ENCODE peak calls at places on chromosomes 1 and 21, in seven cellular contexts. B is astrocyte, U is breast epithelium, J is heart right ventricle, T is GM23248, R is fibroblast of lung, P is neural progenitor cell. K is an unnamed sample. For H3K4me1, the result is how much of the 10 kb centered on the place peaks cover.

GRCh38 chr1:20114021-20114648 is 5.2 kb downstream of the PLA2G2D start:
- DNase-seq in T (no peak), U (no peak), R (no peak), J (no peak), B (no peak), P (no peak), K (no peak)

GRCh38 chr1:7207875-7208646 is 422.8 kb downstream of the CAMTA1 start:
- DNase-seq in P (peak), J (peak), T (peak), U (no peak), R (peak), B (peak), K (no peak)

GRCh38 chr1:238177960-238178359 is 287.2 kb upstream of the ZP4 start:
- DNase-seq in P (peak), R (no peak), U (no peak), T (no peak), J (no peak), B (peak), K (no peak)

GRCh38 chr1:67645495-67646144 is 39.4 kb upstream of the GADD45A start:
- DNase-seq in U (peak), T (peak), B (no peak), P (peak), R (peak), J (peak), K (peak)

GRCh38 chr1:227854189-227854588 is 38.7 kb downstream of the PRSS38 start:
- DNase-seq in J (no peak), B (no peak), P (no peak), R (no peak), U (no peak), T (no peak), K (no peak)

GRCh38 chr1:202575906-202576653 is 134.2 kb downstream of the SYT2 start:
- DNase-seq in B (peak), P (peak), U (no peak), R (no peak), J (no peak), T (peak), K (no peak)

GRCh38 chr1:159953866-159954515 is at the start of gene SLAMF9:
- DNase-seq in T (peak), P (no peak), R (peak), U (no peak), B (peak), J (no peak), K (no peak)

GRCh38 chr1:213060836-213061235 is 9.8 kb downstream of the RPS6KC1 start:
- DNase-seq in B (no peak), J (no peak), U (no peak), T (no peak), R (no peak), P (no peak), K (no peak)

DNA sequence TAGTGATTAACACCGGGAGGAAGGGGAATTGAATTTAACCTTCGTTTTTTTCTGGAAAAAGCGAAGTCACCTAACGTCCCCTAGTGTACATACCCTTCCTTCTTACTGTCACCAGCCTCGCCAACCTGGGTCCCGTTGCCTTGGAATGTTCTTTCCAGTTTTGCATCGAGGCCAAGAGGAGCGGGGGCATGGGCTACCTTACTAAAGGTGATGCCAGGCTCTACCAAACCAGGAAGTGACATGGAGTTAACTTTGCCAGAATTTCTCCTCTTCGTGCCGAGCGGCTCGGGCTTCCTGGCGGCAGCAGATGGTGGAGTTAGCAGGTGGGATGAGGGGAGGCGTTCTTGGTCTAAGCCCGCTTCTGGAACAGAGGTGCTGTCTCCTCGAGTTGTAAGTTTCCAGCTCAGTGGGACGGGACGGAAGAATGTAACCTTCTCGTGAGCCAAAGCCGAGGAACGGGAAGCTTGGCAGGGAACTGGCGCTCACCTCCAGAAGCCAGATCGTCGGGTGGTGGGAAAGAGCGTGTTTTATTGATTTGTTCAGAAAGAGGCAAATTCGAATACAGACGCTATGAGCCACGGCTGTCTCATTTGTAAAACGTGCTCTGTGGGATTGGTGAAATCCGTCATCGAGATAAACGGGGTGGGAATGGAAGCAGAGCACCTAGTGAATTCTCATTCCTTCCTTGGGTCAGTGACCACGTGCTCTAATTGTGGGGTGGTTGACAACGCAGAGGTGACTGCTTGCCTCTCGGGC is 486 bp downstream of the NIPAL3 start:
- DNase-seq in U (peak), T (peak), P (peak), B (peak), R (no peak), J (no peak), K (no peak)
- H3K4me1 ChIP-seq in U (under half), T (under half), P (under half), B (under half), R (under half), J (under half), K (under half)

GRCh38 chr1:205310981-205311704 is 10.4 kb downstream of the NUAK2 start:
- DNase-seq in U (no peak), B (no peak), R (no peak), J (no peak), P (no peak), T (no peak), K (no peak)

GRCh38 chr1:205312866-205313680 is 8.5 kb downstream of the NUAK2 start:
- DNase-seq in T (no peak), J (no peak), P (no peak), B (no peak), U (no peak), R (no peak), K (no peak)

GRCh38 chr1:205306929-205307566 is 14.5 kb downstream of the NUAK2 start:
- DNase-seq in P (no peak), R (no peak), J (no peak), U (no peak), T (no peak), B (no peak), K (no peak)

GRCh38 chr1:205313681-205314308 is 7.8 kb downstream of the NUAK2 start:
- DNase-seq in P (peak), U (no peak), B (peak), J (peak), T (no peak), R (peak), K (peak)

GRCh38 chr1:205309741-205310140 is 11.8 kb downstream of the NUAK2 start:
- DNase-seq in P (no peak), U (no peak), R (no peak), J (no peak), B (no peak), T (no peak), K (no peak)
- H3K4me1 ChIP-seq in P (under half), U (under half), R (under half), J (under half), B (under half), T (under half), K (under half)

GRCh38 chr1:210505601-210506564 is 177.2 kb downstream of the HHAT start:
- DNase-seq in J (peak), B (peak), P (no peak), U (no peak), T (no peak), R (no peak), K (no peak)

GRCh38 chr1:210499956-210500355 is 171.3 kb downstream of the HHAT start:
- DNase-seq in B (no peak), P (no peak), U (no peak), T (no peak), R (no peak), J (no peak), K (no peak)

GRCh38 chr1:210504286-210504685 is 175.6 kb downstream of the HHAT start:
- DNase-seq in T (no peak), U (no peak), J (no peak), P (no peak), R (no peak), B (no peak), K (no peak)

GRCh38 chr1:210496063-210496462 is 167.4 kb downstream of the HHAT start:
- DNase-seq in U (peak), J (peak), P (no peak), R (peak), T (peak), B (peak), K (no peak)

GRCh38 chr1:210500831-210501230 is 172.1 kb downstream of the HHAT start:
- DNase-seq in U (no peak), J (no peak), P (no peak), T (no peak), R (no peak), B (no peak), K (no peak)
- H3K4me1 ChIP-seq in U (under half), J (under half), P (under half), T (under half), R (under half), B (under half), K (under half)

GRCh38 chr21:45286671-45287437 is 841 bp downstream of the POFUT2 start:
- DNase-seq in U (peak), R (no peak), J (peak), T (peak), P (peak), B (no peak), K (peak)
- H3K4me1 ChIP-seq in U (under half), R (under half), J (under half), T (under half), P (under half), B (under half), K (under half)